ENCODE peak calls at places on chromosome 1, in six cellular contexts. L, S, F, N, I and K are unnamed samples.

GRCh38 chr1:81174811-81175476 is 625.8 kb upstream of the ADGRL2 start:
- DNase-seq in L (no peak), S (no peak), F (no peak), I (peak; percentile 58), N (no peak), K (no peak)

GRCh38 chr1:42933610-42934009 is 25.1 kb downstream of the SLC2A1 start:
- DNase-seq in S (no peak), L (no peak), N (no peak), I (no peak), F (no peak), K (no peak)

GRCh38 chr1:9733160-9733789 is 81.7 kb downstream of the PIK3CD start:
- DNase-seq in S (no peak), N (no peak), L (no peak), I (no peak), F (no peak), K (no peak)

GRCh38 chr1:222787746-222788145 is 27.1 kb upstream of the DISP1 start:
- DNase-seq in N (no peak), S (no peak), I (no peak), L (no peak), F (no peak), K (no peak)

GRCh38 chr1:101008229-101008628 is 17.4 kb downstream of the DPH5 start:
- DNase-seq in I (peak; percentile 51), F (no peak), S (no peak), L (no peak), N (no peak), K (no peak)

GRCh38 chr1:66274634-66275033 is 259.3 kb upstream of the SGIP1 start:
- DNase-seq in I (peak; percentile 55), L (no peak), N (no peak), S (no peak), F (no peak), K (no peak)

GRCh38 chr1:9362488-9362887 is 69.8 kb downstream of the SPSB1 start:
- DNase-seq in F (no peak), L (no peak), S (no peak), N (no peak), I (no peak), K (no peak)

GRCh38 chr1:206550446-206550845 is 43.1 kb downstream of the RASSF5 start:
- DNase-seq in N (no peak), I (no peak), S (no peak), F (no peak), L (no peak), K (no peak)

GRCh38 chr1:78688701-78689100 is 39.1 kb downstream of the IFI44 start:
- DNase-seq in N (no peak), S (no peak), F (no peak), L (no peak), I (peak; percentile 68), K (peak; percentile 40)

GRCh38 chr1:202189012-202189790 is 4.4 kb upstream of the LGR6 start:
- DNase-seq in N (peak; percentile 87), L (peak; percentile 92), I (peak; percentile 31), F (peak; percentile 83), S (no peak), K (no peak)

GRCh38 chr1:55057956-55058298 is 18.6 kb downstream of the PCSK9 start:
- DNase-seq in I (no peak), L (no peak), S (peak; percentile 47), F (no peak), N (no peak), K (no peak)

GRCh38 chr1:167373398-167373797 is 144.9 kb downstream of the CD247 start:
- DNase-seq in F (no peak), I (no peak), N (no peak), L (no peak), S (no peak), K (no peak)

GRCh38 chr1:19073311-19074186 is 117.1 kb upstream of the IFFO2 start:
- DNase-seq in S (no peak), I (no peak), F (no peak), L (no peak), N (peak; percentile 56), K (no peak)

GRCh38 chr1:41891403-41891896 is 27.3 kb downstream of the HIVEP3 start:
- DNase-seq in L (peak; percentile 39), N (peak; percentile 60), F (peak; percentile 36), S (no peak), I (no peak), K (no peak)

GRCh38 chr1:178648159-178648558 is 76.9 kb upstream of the RALGPS2 start:
- DNase-seq in S (no peak), I (no peak), N (no peak), F (no peak), L (no peak), K (no peak)

GRCh38 chr1:91617242-91617837 is 116.7 kb downstream of the CDC7 start:
- DNase-seq in L (peak; percentile 59), S (no peak), I (peak; percentile 32), N (peak; percentile 55), F (no peak), K (no peak)

GRCh38 chr1:10860682-10861081 is 64.2 kb upstream of the CASZ1 start:
- DNase-seq in S (no peak), F (no peak), L (no peak), N (no peak), I (no peak), K (no peak)

GRCh38 chr1:10861822-10862221 is 65.4 kb upstream of the CASZ1 start:
- DNase-seq in N (no peak), I (no peak), L (no peak), F (no peak), S (no peak), K (no peak)

GRCh38 chr1:10864776-10865175 is 68.3 kb upstream of the CASZ1 start:
- DNase-seq in L (no peak), I (no peak), F (no peak), S (no peak), N (no peak), K (no peak)

GRCh38 chr1:10863916-10864315 is 67.5 kb upstream of the CASZ1 start:
- DNase-seq in N (no peak), F (no peak), S (no peak), L (no peak), I (no peak), K (no peak)

DNA sequence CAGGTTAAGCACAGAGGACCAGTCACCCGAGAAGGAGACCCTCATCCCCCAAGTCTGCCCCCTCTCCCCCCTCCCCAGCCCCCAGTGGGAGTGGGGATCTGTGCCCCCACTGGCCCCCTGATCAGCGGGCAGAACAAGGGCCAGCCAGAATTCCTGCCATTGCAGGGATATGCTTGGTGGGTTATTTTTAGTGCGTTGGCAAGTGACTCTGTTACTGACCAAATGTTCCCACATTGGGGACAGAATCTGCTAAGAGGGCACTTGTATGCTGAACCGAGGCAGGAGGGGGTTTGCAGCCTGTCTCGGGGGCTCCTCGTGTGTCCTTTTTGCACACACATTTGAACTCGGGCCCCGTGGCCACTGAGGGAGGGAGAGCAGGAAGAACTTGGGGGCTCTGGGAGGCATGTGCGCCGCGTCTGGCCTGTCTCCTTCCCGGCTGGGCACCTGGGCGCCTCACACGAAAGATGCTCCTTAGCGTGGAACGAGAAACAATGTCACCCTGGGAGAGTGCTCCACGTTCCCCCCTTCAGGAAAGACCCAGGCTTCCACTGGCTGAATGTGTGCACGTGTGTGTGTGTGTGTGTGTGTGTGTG is 66.4 kb upstream of the CASZ1 start:
- DNase-seq in I (no peak), F (no peak), N (no peak), L (no peak), S (no peak), K (no peak)
- H3K4me3 ChIP-seq in I (no peak overlapping the region), F (no peak overlapping the region), N (no peak overlapping the region), L (no peak overlapping the region), S (peak overlapping the region; percentile 1), K (no peak overlapping the region)

DNA sequence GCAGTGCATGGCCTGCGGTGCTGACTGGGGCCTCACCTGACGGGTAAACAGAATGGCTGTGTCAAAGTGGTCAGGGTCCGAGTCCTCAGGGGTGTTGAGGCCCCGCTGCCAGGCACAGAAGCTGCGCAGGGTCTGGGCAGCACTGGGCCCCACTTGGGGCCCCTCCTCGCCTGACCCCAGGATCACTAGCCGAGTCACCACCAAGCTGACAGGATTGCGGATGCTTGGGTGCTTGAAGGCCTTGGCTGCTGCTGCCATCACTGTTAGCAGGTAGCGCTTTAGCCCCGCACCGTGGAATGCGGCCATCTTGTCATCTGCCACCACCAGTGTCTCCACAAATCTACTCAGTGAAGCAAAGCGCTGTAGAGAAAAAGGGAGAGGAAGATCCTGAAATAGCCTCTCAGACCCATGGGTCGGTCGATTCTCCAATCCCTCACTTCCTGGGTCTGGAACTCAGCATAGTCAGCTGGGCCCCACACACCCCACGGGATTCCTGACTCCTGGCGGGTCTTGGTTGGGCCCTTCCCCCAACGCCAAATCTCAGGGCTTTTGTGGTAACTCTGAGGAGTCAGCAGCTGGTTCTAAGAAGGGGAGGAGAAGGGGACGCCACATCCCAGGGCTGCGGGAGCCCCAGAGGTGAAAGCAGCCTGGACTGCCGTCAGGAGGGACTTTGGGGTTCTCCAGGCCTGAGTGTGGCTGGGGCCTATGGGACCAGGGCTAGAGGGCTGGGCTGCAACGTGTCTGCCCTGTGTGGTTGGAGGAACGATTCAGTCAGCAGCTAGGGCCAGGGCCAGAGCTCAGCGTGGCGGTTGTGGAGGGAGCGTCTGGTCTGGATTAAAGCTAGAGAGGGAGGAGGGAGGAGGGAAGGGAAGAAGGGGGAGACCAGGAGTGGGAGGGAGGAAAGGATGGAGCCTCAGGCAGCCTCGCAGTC is 2.1 kb downstream of the ADAMTS4 start:
- DNase-seq in N (no peak), L (peak; percentile 71), I (peak; percentile 65), F (no peak), S (no peak), K (peak; percentile 65)
- H3K4me3 ChIP-seq in N (peak overlapping the region; percentile 40), L (peak overlapping the region; percentile 11), I (peak overlapping the region; percentile 9), F (peak overlapping the region; percentile 24), S (peak overlapping the region; percentile 75), K (peak overlapping the region; percentile 47)

GRCh38 chr1:161681879-161682278 is 18.9 kb downstream of the FCGR2B start:
- DNase-seq in N (no peak), F (no peak), L (no peak), S (no peak), I (no peak), K (no peak)

GRCh38 chr1:161678510-161678909 is 15.6 kb downstream of the FCGR2B start:
- DNase-seq in F (no peak), I (no peak), L (no peak), N (no peak), S (no peak), K (no peak)

GRCh38 chr1:161676441-161676840 is 13.5 kb downstream of the FCGR2B start:
- DNase-seq in L (no peak), N (no peak), I (no peak), S (no peak), F (no peak), K (no peak)

DNA sequence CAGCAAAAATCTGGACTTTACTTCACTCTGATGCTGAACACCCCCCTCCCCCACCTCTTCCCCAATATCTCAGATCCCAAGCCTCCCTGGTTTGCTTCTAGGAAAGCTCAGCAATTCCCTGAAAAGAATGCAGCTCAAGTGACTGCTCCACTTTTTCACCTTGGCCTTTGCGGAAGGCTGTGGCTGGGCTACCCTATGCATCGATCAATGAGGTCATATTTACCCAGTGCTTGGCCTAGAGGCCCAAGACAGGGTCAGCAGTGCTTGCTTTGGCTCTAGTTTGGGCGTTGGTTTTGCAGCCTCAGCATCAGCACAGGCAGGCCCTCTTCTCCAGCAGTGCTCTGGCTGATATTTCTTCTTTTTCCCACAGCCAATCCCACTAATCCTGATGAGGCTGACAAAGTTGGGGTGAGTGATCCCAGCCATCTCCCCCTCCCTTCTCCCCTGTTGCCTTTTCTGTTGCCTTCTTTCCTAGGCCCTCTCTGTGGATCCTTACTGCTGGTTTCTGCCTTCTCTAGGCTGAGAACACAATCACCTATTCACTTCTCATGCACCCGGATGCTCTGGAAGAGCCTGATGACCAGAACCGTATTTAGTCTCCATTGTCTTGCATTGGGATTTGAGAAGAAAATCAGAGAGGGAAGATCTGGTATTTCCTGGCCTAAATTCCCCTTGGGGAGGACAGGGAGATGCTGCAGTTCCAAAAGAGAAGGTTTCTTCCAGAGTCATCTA is 14.2 kb downstream of the FCGR2B start:
- DNase-seq in L (no peak), S (no peak), N (no peak), F (no peak), I (no peak), K (no peak)
- H3K4me3 ChIP-seq in L (no peak overlapping the region), S (no peak overlapping the region), N (no peak overlapping the region), F (no peak overlapping the region), I (no peak overlapping the region), K (no peak overlapping the region)

GRCh38 chr1:183277821-183278735 is 92.0 kb downstream of the LAMC2 start:
- DNase-seq in N (no peak), L (no peak), S (no peak), F (no peak), I (peak; percentile 59), K (peak; percentile 82)
- H3K4me3 ChIP-seq in N (no peak overlapping the region), L (no peak overlapping the region), S (no peak overlapping the region), F (no peak overlapping the region), I (no peak overlapping the region), K (no peak overlapping the region)